ENCODE peak calls at places on chromosomes 11 and 22, in eight cellular contexts. T, H, V, F, Q, P, O and D are unnamed samples.

GRCh38 chr11:18321622-18321990 is 334 bp downstream of the HPS5 start:
- DNase-seq in H (peak), V (no peak), P (no peak), O (no peak), Q (no peak), F (no peak), T (no peak), D (no peak)

GRCh38 chr11:73521621-73522020 is 76.3 kb downstream of the FAM168A start:
- DNase-seq in P (no peak), H (peak), V (no peak), F (no peak), T (no peak), Q (no peak), O (no peak), D (peak)

GRCh38 chr22:21571679-21572078 is 4.2 kb downstream of the UBE2L3 start:
- DNase-seq in T (no peak), O (no peak), F (no peak), H (no peak), P (no peak), V (no peak), Q (no peak), D (no peak)

GRCh38 chr11:48093795-48094642 is 113.7 kb downstream of the PTPRJ start:
- DNase-seq in O (peak), H (peak), F (no peak), V (no peak), P (no peak), Q (no peak), T (no peak), D (no peak)

GRCh38 chr11:61592176-61592575 is 11.3 kb upstream of the SYT7 start:
- DNase-seq in V (no peak), F (no peak), Q (no peak), P (no peak), H (no peak), O (no peak), T (no peak), D (no peak)

GRCh38 chr11:31794546-31794945 is 16.6 kb downstream of the PAX6 start:
- DNase-seq in Q (no peak), F (no peak), P (no peak), V (no peak), T (no peak), O (no peak), H (no peak), D (no peak)

GRCh38 chr11:46363031-46363407 is 15.8 kb downstream of the DGKZ start:
- DNase-seq in P (peak), V (no peak), H (peak), O (no peak), T (no peak), F (peak), Q (no peak), D (peak)

GRCh38 chr11:83004855-83005556 is 66.7 kb downstream of the RAB30 start:
- DNase-seq in P (no peak), Q (no peak), V (no peak), F (no peak), H (peak), O (no peak), T (no peak), D (no peak)

DNA sequence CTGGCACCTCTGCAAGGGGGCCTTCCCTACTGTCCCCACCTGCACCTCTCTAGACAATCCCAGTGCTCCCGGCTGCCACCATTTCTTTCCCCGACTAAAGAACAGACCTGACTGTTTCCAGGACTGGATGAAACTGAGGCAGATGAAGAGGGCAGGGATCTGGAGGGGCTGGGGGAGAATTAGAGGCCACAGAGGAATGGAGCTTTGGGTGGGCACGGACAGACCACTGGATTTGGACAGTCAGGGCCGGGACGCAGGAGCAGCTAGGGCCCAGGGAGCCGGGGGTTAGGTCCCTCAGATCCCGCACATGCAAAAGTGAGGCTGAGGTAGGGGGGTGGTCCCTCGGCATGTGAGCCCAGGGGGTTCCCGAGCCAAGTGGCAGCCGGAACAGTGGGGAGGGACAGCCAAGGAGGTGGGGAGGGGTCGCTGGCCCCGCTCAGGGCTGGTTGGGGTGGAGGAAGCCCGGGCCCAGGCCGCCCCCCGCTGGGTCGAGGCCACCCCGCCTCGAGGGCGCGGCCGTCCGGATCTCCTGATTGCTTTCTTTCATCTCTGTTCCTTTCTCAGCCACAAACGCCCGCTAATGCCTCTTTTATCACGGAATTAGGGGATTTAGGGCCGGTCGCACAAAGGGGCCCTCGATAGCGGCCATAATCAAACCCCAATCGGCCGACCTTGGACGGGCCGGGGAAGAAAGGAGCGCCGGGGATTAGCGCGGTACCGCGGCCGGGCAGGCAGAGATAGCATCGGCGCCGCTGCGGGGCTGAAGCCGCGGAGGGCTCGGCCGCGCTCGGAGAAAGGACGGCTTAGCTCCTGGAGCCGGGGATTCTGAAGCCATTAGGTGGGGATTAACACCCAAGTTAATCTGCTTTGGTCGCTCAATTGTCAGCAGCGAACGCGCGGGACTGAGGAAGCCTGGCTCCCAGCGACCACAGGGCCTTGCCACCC is 9.3 kb downstream of the SLC25A1 start:
- DNase-seq in T (no peak), Q (peak), F (no peak), P (no peak), O (no peak), V (no peak), H (no peak), D (no peak)
- H3K4me3 ChIP-seq in T (no peak), Q (peak), F (peak), P (peak), O (no peak), V (no peak), H (peak), D (peak)

GRCh38 chr22:35687461-35687860 is 30.2 kb upstream of the APOL5 start:
- DNase-seq in P (no peak), Q (no peak), T (no peak), O (no peak), H (no peak), V (no peak), F (no peak), D (no peak)
- H3K4me3 ChIP-seq in P (no peak), Q (no peak), T (no peak), O (no peak), H (no peak), V (no peak), F (no peak), D (no peak)

GRCh38 chr11:26993965-26994446 is at the start of gene FIBIN:
- DNase-seq in Q (peak), F (peak), V (no peak), O (peak), H (no peak), P (peak), T (peak), D (peak)
- H3K4me3 ChIP-seq in Q (peak), F (peak), V (no peak), O (peak), H (no peak), P (peak), T (peak), D (peak)

GRCh38 chr11:44138286-44138685 is 42.8 kb downstream of the EXT2 start:
- DNase-seq in F (no peak), V (no peak), Q (no peak), P (no peak), H (peak), T (no peak), O (no peak), D (no peak)

GRCh38 chr11:44143987-44144909 is 48.8 kb downstream of the EXT2 start:
- DNase-seq in T (no peak), O (no peak), P (no peak), F (no peak), H (peak), V (no peak), Q (no peak), D (no peak)

GRCh38 chr11:44138980-44139379 is 43.5 kb downstream of the EXT2 start:
- DNase-seq in F (no peak), V (no peak), T (no peak), O (no peak), Q (no peak), H (no peak), P (no peak), D (no peak)

GRCh38 chr11:44139565-44140313 is 44.3 kb downstream of the EXT2 start:
- DNase-seq in P (no peak), T (no peak), F (no peak), O (peak), V (no peak), H (no peak), Q (no peak), D (no peak)

GRCh38 chr11:44140805-44141204 is 45.3 kb downstream of the EXT2 start:
- DNase-seq in H (peak), Q (no peak), O (no peak), T (no peak), V (no peak), P (no peak), F (no peak), D (no peak)
- H3K4me3 ChIP-seq in H (peak), Q (no peak), O (no peak), T (no peak), V (no peak), P (no peak), F (no peak), D (no peak)

DNA sequence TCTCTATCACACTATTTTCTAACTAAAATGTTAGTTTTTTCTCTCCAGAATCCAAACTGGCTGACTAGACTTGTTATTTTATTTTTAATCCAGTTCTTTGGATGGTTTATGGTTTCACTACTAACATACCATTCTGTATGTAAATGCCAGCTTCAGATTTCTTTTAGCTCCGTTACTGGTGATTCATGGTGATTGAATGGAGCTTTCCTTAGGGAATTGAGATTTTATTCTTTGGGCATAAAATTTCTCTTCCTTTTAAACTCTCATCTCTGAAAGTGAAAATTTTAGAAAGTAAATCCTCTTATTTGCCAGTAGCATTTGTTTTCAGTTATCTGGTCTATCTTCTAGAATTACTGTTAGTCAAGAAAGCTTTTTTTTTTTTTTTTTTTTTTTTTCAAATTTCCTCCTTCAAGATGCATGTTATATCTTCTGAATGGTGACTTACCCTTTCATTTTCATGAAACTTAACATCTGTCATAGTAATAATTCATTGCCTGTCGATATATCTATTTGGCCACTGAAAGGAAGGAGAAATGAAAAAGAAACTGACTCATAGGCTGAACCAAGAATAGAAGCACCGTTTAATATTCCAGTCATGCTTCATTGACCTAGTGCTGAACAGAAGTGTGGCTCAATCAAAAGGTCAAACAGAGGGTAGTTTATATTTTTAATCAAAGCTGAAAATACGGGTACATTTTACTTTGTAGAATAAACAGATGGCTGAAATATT is 6.4 kb downstream of the ENDOD1 start:
- DNase-seq in Q (no peak), V (no peak), H (peak), T (no peak), F (no peak), O (no peak), P (no peak), D (peak)
- H3K4me3 ChIP-seq in Q (no peak), V (no peak), H (no peak), T (no peak), F (no peak), O (no peak), P (no peak), D (no peak)

GRCh38 chr22:32620992-32621391 is 146.4 kb downstream of the FBXO7 start:
- DNase-seq in V (no peak), Q (peak), F (no peak), H (no peak), P (no peak), O (no peak), T (no peak), D (no peak)

GRCh38 chr22:32623943-32624342 is 149.3 kb downstream of the FBXO7 start:
- DNase-seq in P (no peak), V (no peak), Q (no peak), T (peak), F (no peak), O (no peak), H (no peak), D (peak)

GRCh38 chr22:32622004-32622761 is 147.6 kb downstream of the FBXO7 start:
- DNase-seq in T (peak), Q (peak), H (no peak), V (no peak), O (peak), P (peak), F (no peak), D (peak)

GRCh38 chr22:32621656-32622003 is 147.0 kb downstream of the FBXO7 start:
- DNase-seq in F (no peak), H (no peak), T (no peak), V (no peak), Q (no peak), O (no peak), P (no peak), D (no peak)

GRCh38 chr22:32622762-32623147 is 148.1 kb downstream of the FBXO7 start:
- DNase-seq in F (no peak), V (no peak), Q (no peak), P (no peak), O (peak), T (no peak), H (no peak), D (no peak)
- H3K4me3 ChIP-seq in F (no peak), V (no peak), Q (no peak), P (no peak), O (no peak), T (no peak), H (no peak), D (no peak)

DNA sequence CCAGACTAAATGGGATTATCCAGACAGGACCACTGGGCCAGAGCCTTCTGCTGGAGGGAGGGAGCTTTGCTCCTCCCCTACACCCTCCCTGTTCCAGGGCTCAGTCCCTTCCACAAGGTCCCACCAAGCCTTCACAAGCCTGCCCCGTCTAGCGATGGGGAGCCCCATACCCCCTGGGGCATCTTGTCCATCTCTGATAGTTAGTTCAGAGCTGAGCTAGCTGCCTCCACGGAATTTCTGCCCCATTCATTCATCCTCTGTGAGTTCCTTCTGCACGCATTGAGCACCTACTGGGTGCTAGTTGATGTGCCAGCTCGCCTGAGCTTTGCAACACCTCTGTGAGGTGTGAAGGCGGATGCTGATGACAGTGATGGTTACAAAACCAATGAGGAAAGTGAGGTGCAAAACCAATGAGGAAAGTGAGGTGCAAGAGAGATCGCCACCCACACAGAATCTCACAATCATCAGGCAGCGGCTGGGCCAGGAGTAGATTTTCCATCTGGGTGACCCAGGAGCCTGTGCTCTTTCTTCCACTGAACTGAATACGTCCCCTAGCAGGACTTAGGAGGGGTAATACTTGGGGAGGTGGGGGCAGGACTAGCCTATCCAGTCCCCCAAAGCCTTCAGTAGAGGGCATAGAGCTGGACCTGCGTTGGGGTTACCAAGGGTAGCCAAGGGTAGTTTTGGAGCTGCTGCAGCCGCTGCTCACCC is 21.5 kb upstream of the CBX7 start:
- DNase-seq in O (no peak), T (no peak), H (no peak), P (no peak), Q (no peak), F (no peak), V (peak), D (no peak)
- H3K4me3 ChIP-seq in O (no peak), T (no peak), H (no peak), P (no peak), Q (no peak), F (no peak), V (peak), D (no peak)

DNA sequence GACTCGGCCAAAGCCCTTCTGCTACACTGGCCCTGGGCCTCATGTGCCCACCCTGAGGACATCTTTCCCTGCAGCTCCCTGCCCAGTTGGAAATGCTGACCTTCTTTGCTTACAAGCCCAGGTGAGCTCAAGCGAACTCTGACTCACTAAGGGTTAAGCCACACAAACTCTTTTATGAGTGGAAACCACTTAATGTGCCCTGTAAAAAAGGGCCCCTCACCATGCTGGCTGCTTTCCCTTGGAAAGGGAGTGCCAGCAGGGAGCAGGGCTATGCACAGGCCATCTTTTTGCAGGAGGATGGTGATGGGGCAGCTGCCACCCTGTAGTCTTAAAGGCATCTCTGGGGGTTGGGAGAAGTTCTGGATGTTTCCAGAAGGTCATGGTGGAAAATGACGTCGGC is 18.7 kb downstream of the EHF start:
- DNase-seq in H (peak), V (no peak), P (no peak), T (no peak), O (no peak), F (no peak), Q (no peak), D (no peak)
- H3K4me3 ChIP-seq in H (peak), V (no peak), P (no peak), T (no peak), O (no peak), F (no peak), Q (no peak), D (no peak)

GRCh38 chr11:44608654-44609027 is 43.2 kb downstream of the CD82 start:
- DNase-seq in T (no peak), V (no peak), F (no peak), O (no peak), H (no peak), P (no peak), Q (no peak), D (no peak)
- H3K4me3 ChIP-seq in T (no peak), V (no peak), F (no peak), O (no peak), H (no peak), P (no peak), Q (no peak), D (no peak)

DNA sequence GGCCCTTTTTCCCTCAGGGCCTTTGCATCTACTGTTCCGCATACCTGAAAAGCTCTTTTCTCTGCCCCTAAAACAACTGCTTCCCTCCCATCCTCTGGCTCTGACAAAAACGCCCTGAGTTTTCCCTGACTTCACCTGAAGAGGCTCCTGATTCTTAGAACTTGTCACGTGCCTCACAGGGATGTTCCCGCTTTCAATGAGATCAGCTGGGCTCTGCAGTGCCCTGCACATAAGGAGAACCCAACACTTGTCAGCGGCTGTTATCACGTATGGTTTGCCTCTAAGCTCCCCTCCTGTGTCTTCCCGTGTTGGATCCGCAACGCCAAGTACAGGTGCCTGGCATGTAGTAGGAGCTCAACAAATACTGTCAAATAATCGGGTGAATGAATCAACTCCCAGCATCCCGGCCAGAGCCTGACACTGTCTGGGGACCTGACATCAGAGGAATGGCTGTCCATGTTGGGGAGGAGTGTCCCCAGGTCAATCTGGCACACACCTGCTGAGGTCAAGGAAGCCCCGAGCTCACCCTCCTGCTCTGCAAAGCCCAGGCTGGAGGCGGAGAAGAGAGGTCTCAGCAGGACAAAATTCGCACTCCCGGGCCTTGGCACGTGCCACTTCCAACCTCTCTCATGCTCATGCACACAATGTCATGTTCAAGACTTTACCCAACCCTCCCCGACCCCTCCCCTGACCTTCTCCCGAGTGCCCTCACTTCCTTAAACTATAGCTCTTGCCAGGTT is 4.2 kb upstream of the GRK2 start:
- DNase-seq in Q (peak), H (no peak), F (no peak), P (no peak), V (no peak), O (no peak), T (no peak), D (no peak)
- H3K4me3 ChIP-seq in Q (peak), H (no peak), F (no peak), P (peak), V (no peak), O (no peak), T (no peak), D (no peak)